ENCODE peak calls at places on chromosomes 3 and 15, in six cellular contexts. I is kidney, U is colonic mucosa, K is keratinocyte, N is HCT116, F is IMR-90. Y is an unnamed sample.

GRCh38 chr3:10194328-10195071 is 29.8 kb downstream of the IRAK2 start:
- DNase-seq in I (no peak), U (no peak), K (no peak), N (no peak), F (no peak), Y (peak)

GRCh38 chr3:181561130-181561529 is 150.6 kb upstream of the SOX2 start:
- DNase-seq in I (no peak), U (no peak), K (no peak), N (no peak), F (no peak), Y (no peak)

GRCh38 chr15:66625974-66626373 is 60.2 kb upstream of the LCTL start:
- DNase-seq in I (no peak), U (no peak), K (no peak), N (no peak), F (no peak), Y (no peak)

GRCh38 chr3:194671511-194671899 is 486 bp downstream of the LSG1 start:
- DNase-seq in I (no peak), U (no peak), K (no peak), N (peak), F (peak), Y (peak)

GRCh38 chr3:17115186-17115585 is 230.4 kb downstream of the PLCL2 start:
- DNase-seq in I (no peak), U (no peak), K (no peak), N (no peak), F (no peak), Y (no peak)

GRCh38 chr15:65885668-65886218 is 16.5 kb downstream of the RAB11A start:
- DNase-seq in I (no peak), U (no peak), K (no peak), N (no peak), F (no peak), Y (no peak)

GRCh38 chr3:158912188-158912587 is 110.3 kb downstream of the MFSD1 start:
- DNase-seq in I (no peak), U (no peak), K (no peak), N (no peak), F (no peak), Y (no peak)

GRCh38 chr3:153970735-153971347 is 150.3 kb upstream of the ARHGEF26 start:
- DNase-seq in I (no peak), U (no peak), K (no peak), N (peak), F (peak), Y (no peak)

GRCh38 chr3:140768921-140769320 is 91.1 kb downstream of the TRIM42 start:
- DNase-seq in I (no peak), U (no peak), K (no peak), N (no peak), F (no peak), Y (no peak)

GRCh38 chr3:116413319-116413718 is 32.0 kb downstream of the LSAMP start:
- DNase-seq in I (no peak), U (no peak), K (no peak), N (no peak), F (no peak), Y (no peak)

GRCh38 chr3:126523745-126524428 is at the start of gene CHST13:
- DNase-seq in I (peak), U (peak), K (no peak), N (no peak), F (peak), Y (peak)

GRCh38 chr3:38257583-38257982 is 8.0 kb upstream of the SLC22A13 start:
- DNase-seq in I (no peak), U (no peak), K (no peak), N (no peak), F (peak), Y (no peak)

GRCh38 chr15:99424978-99425665 is 140.7 kb upstream of the MEF2A start:
- DNase-seq in I (peak), U (no peak), K (no peak), N (no peak), F (peak), Y (peak)

GRCh38 chr15:39455502-39455991 is 125.3 kb upstream of the THBS1 start:
- DNase-seq in I (no peak), U (no peak), K (no peak), N (no peak), F (peak), Y (peak)

GRCh38 chr15:71748327-71748726 is 62.0 kb upstream of the NR2E3 start:
- DNase-seq in I (no peak), U (no peak), K (no peak), N (peak), F (peak), Y (peak)

GRCh38 chr3:33645060-33645841 is 72.8 kb downstream of the CLASP2 start:
- DNase-seq in I (no peak), U (no peak), K (no peak), N (no peak), F (peak), Y (peak)

GRCh38 chr3:32018723-32019564 is 37.4 kb downstream of the ZNF860 start:
- DNase-seq in I (no peak), U (no peak), K (no peak), N (peak), F (peak), Y (peak)

GRCh38 chr3:43289401-43289800 is 3.1 kb downstream of the SNRK start:
- DNase-seq in I (no peak), U (no peak), K (no peak), N (no peak), F (no peak), Y (no peak)
- H3K9ac ChIP-seq in I (peak), U (peak), K (no peak), N (no peak), F (no peak), Y (no peak)

DNA sequence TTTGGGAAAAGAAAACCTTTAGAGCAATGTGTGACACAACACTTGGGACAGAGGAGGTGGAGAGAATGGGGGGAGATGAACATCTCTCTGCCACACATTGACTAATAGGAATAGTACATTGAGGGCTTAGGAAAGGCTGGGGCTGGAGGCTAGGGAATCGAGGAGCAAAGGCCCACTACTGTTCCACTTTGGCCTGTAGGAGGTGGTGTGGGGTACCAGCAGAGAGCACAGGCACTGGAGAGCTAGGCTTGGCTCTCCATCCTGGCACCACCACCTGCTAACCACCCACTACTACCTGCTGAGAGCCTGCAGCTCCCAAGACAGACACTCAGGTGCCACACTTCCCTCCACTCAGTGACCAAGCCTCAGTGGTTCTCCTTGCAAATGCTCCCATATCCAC is 19.4 kb downstream of the CCDC32 start:
- DNase-seq in I (no peak), U (no peak), K (no peak), N (no peak), F (no peak), Y (no peak)
- TF ChIP-seq CTCF in I (no peak), U (no peak), K (no peak), N (no peak), F (no peak), Y (no peak)

GRCh38 chr15:67827561-67828378 is 2.5 kb downstream of the SKOR1 start:
- DNase-seq in I (peak), U (no peak), K (no peak), N (no peak), F (no peak), Y (no peak)
- H3K4me3 ChIP-seq in I (no peak), U (peak), K (no peak), N (no peak), F (no peak), Y (no peak)

GRCh38 chr3:71722693-71723092 is 2.5 kb downstream of the EIF4E3 start:
- DNase-seq in I (no peak), U (no peak), K (no peak), N (no peak), F (no peak), Y (no peak)

GRCh38 chr3:71723452-71724170 is 1.6 kb downstream of the EIF4E3 start:
- DNase-seq in I (no peak), U (no peak), K (no peak), N (no peak), F (no peak), Y (no peak)

GRCh38 chr3:71724584-71725278 is 471 bp downstream of the EIF4E3 start:
- DNase-seq in I (peak), U (peak), K (no peak), N (no peak), F (no peak), Y (peak)

GRCh38 chr3:71725279-71725991 is at the start of gene EIF4E3:
- DNase-seq in I (peak), U (peak), K (no peak), N (no peak), F (peak), Y (no peak)

GRCh38 chr3:71724171-71724453 is 1.1 kb downstream of the EIF4E3 start:
- DNase-seq in I (no peak), U (no peak), K (no peak), N (no peak), F (no peak), Y (no peak)
- H3K9ac ChIP-seq in I (peak), U (peak), K (no peak), N (no peak), F (no peak), Y (no peak)

DNA sequence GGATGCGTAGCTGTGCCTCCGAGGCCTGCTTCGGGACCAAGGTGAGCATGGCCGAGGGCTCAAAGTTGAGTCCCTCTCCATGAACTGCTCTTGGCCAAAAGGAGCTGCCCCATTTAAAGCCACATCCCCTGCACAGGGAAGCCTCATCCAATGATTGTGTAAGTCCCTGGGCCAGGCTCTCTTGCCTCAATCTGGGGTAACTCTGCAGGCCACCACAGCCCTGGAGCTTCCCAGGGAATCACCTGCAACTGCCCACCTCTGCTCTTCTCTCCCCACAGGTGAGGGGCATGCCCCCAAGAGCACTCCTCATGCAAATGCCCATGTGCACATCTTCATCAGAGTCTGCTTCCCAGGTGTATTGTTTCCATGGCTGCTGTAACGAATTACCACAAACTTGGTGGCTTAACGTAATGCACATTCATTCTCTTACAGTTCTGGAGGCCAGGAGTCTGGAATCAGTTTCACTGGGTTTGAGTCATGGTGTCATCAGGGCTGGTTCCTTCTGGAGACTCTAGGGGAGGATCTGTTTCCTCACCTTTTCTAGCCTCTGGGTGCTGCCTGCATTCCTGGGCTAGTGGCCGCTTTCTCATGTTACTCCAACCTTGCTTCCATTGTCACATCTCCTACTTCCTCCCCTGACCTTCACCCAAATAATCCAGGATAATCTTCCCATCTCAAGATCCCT is 25.0 kb upstream of the LOXL1 start:
- DNase-seq in I (peak), U (no peak), K (no peak), N (no peak), F (no peak), Y (no peak)
- TF ChIP-seq CTCF in I (no peak), U (no peak), K (no peak), N (no peak), F (no peak), Y (no peak)

DNA sequence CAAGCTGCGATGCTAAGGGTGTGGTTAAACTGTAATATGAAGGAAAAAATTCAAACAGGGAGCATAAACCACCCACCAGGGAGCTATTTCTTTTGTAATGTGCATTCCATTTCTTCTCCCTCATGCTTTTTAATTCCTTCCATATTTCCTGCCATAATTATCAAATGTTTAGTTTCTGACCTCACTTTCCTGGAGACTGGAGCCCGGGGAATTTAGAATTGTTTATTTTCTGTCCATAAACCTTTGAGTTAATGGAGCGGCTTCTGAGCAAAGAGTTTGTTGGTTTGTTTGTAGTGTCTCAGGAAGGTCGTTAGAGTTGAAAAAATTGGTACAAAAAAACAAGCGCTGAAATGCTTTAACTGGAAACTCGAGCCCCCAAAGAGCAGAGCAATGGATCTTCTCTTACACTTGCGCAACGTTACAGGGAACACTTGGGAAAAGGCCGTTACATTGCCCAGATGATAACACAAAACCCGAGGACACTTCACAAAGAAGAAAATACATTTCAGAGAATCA is 1.0 kb downstream of the FSTL1 start:
- DNase-seq in I (no peak), U (no peak), K (no peak), N (no peak), F (peak), Y (peak)
- H3K4me3 ChIP-seq in I (peak), U (peak), K (peak), N (peak), F (peak), Y (peak)

GRCh38 chr15:96321422-96322391 is 8.8 kb upstream of the NR2F2 start:
- DNase-seq in I (peak), U (peak), K (no peak), N (no peak), F (peak), Y (no peak)
- H3K9ac ChIP-seq in I (peak), U (peak), K (peak), N (no peak), F (peak), Y (no peak)

GRCh38 chr15:40693904-40694705 is 869 bp upstream of the RAD51 start:
- DNase-seq in I (no peak), U (no peak), K (no peak), N (no peak), F (no peak), Y (no peak)
- TF ChIP-seq CTCF in I (peak), U (no peak), K (no peak), N (no peak), F (no peak), Y (no peak)

DNA sequence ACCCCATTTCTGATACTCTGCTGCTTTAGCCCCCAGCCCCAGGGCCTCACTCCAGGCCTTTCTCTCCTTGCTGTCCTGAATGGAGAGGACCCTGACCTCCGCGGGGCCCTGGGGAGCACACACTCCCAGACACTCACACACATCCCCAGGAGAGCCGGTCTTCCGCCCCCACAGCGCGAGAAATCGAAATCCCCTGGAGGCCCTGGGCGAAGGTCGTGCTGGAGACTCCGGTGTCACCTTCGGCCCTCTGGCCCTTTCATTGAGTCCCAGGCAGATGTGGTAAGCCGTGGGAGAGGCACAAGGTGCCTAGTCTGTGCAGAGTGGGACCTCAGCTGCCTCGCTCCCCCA is 844 bp upstream of the GOLGA8B start:
- DNase-seq in I (no peak), U (no peak), K (no peak), N (no peak), F (no peak), Y (peak)
- H3K4me3 ChIP-seq in I (peak), U (peak), K (peak), N (peak), F (peak), Y (peak)

DNA sequence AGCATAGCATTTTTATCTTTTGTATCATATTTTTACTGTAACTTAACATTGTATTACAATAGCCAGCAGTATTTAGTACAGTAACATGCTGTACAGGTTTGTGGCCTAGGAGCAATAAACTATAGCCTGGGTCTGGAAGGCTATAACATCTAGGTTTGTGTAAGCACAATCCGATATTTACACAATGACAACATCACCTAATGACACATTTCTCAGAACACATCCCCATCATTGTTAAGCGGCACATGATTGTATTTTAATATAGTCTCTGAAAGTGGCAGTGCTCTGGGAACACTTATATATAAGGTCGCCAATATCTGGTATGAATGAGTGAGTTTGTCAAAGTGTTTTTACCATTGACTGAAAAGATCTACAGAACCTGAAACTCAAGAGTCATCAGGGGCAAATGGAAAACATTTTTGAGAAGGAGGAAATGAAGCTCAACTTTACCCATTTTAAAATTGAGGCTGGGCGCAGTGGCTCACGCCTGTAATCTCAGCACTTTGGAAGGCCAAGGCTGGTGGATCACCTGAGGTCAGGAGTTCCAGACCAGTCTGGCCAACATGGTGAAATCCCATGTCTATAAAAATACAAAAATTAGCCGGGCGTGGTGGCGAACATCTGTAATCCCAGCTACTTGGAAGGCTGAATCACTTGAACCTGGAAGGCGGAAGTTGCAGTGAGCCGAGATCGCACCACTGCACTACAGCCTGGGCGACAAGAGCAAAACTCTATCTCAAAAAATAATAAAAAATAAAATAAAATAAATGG is 38.8 kb upstream of the TNFSF10 start:
- DNase-seq in I (no peak), U (peak), K (no peak), N (no peak), F (no peak), Y (peak)
- H3K9ac ChIP-seq in I (no peak), U (no peak), K (peak), N (no peak), F (peak), Y (no peak)

Y was measured in mammary epithelial cell.